ENCODE peak calls at places on chromosomes 13 and 19, in eight cellular contexts. I is heart right ventricle, P is esophagus squamous epithelium, O is right lobe of liver, Q is ascending aorta, B is astrocyte, M is fibroblast of lung, Y is upper lobe of right lung. C is an unnamed sample.

GRCh38 chr13:87792878-87793277 is 121.7 kb downstream of the SLITRK5 start:
- DNase-seq in I (no peak), P (no peak), O (no peak), Q (no peak), B (no peak), M (no peak), Y (no peak), C (no peak)

GRCh38 chr19:10706990-10707389 is 5.8 kb downstream of the QTRT1 start:
- DNase-seq in I (no peak), P (no peak), O (no peak), Q (no peak), B (no peak), M (no peak), Y (no peak), C (no peak)

GRCh38 chr13:23985846-23986245 is 88.5 kb upstream of the C1QTNF9B start:
- DNase-seq in I (no peak), P (no peak), O (no peak), Q (no peak), B (no peak), M (no peak), Y (no peak), C (no peak)

GRCh38 chr19:58217069-58217481 is 11.6 kb upstream of the ZNF544 start:
- DNase-seq in I (no peak), P (no peak), O (no peak), Q (no peak), B (no peak), M (no peak), Y (no peak), C (no peak)

GRCh38 chr13:113540523-113540922 is 44.0 kb upstream of the TFDP1 start:
- DNase-seq in I (no peak), P (no peak), O (no peak), Q (no peak), B (no peak), M (no peak), Y (no peak), C (no peak)

GRCh38 chr13:40992678-40993077 is 26.4 kb downstream of the ELF1 start:
- DNase-seq in I (no peak), P (no peak), O (no peak), Q (no peak), B (no peak), M (no peak), Y (no peak), C (no peak)

GRCh38 chr13:94121686-94122085 is 357.8 kb downstream of the DCT start:
- DNase-seq in I (no peak), P (no peak), O (no peak), Q (no peak), B (peak), M (peak), Y (no peak), C (no peak)

GRCh38 chr13:20141238-20142018 is 19.4 kb downstream of the GJA3 start:
- DNase-seq in I (peak), P (no peak), O (no peak), Q (no peak), B (no peak), M (no peak), Y (no peak), C (peak)

GRCh38 chr19:16232127-16232526 is 34.4 kb downstream of the AP1M1 start:
- DNase-seq in I (no peak), P (no peak), O (no peak), Q (no peak), B (no peak), M (no peak), Y (peak), C (no peak)

GRCh38 chr13:110713981-110714797 is 689 bp downstream of the ING1 start:
- DNase-seq in I (peak), P (no peak), O (peak), Q (no peak), B (no peak), M (peak), Y (peak), C (peak)
- H3K27ac ChIP-seq in I (peak), P (peak), O (peak), Q (peak), B (peak), M (peak), Y (peak), C (peak)

DNA sequence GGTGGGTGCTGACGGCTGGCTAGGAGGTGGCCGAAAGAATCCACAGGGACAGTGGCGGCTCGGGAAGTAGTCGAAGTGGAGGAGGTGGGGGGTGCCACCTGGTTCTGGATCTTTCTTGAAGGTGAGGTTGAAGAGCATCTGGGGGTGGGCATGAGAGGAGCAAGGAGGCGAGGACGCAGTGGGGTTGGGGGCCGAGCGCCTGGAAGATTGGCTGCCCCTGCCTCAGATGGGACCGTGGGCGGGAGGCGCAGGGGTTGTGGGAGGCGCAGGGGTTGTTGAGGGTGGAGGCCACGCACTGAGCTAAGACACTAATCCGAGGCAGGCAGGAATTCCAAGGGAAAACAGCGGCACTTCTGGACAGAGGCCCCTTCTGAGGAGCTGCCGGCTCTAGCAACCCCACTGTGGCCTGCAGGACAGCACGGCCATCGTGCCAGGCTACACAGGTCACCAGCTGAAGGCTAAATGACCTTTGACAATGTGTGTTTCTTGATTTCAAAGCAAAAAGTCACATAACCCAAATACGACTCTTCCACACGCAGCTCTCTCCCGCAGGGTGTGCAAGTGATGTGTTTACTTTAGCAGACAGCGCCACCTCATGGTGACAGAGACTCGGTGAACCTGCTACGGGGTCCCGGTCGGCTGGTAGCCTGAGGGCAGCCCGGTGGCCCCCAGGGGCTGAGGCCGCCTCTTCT is 44.1 kb upstream of the RANBP3 start:
- DNase-seq in I (peak), P (no peak), O (peak), Q (no peak), B (peak), M (peak), Y (peak), C (peak)
- H3K27ac ChIP-seq in I (no peak), P (peak), O (peak), Q (peak), B (no peak), M (no peak), Y (no peak), C (peak)

DNA sequence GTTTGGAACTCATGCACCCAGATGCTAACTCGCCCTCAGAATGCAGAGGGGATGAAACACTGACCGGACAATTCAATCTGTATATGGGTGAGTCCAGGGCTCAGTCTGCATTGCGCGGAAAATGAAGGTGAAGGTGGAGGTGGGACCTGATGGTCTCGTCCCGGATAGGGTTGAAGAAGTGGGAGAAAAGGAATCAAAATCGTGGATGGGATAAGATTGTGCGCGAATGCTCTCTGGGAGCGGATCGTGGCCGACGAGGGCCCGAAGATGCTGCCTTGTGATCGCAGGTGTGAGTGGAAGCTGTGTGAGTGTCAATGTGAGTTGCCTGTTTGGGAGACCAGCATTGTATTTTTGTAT is 594 bp upstream of the ZNF850 start:
- DNase-seq in I (no peak), P (no peak), O (no peak), Q (no peak), B (no peak), M (no peak), Y (no peak), C (no peak)
- H3K27ac ChIP-seq in I (peak), P (peak), O (no peak), Q (no peak), B (no peak), M (peak), Y (no peak), C (no peak)

GRCh38 chr19:38519168-38519567 is 85.7 kb downstream of the RYR1 start:
- DNase-seq in I (no peak), P (no peak), O (no peak), Q (no peak), B (no peak), M (no peak), Y (no peak), C (no peak)

GRCh38 chr19:38514812-38515633 is 81.5 kb downstream of the RYR1 start:
- DNase-seq in I (peak), P (no peak), O (peak), Q (no peak), B (peak), M (peak), Y (peak), C (no peak)

GRCh38 chr19:38517321-38517720 is 83.8 kb downstream of the RYR1 start:
- DNase-seq in I (no peak), P (no peak), O (no peak), Q (no peak), B (no peak), M (no peak), Y (no peak), C (no peak)

GRCh38 chr19:38515906-38516305 is 82.4 kb downstream of the RYR1 start:
- DNase-seq in I (no peak), P (no peak), O (no peak), Q (no peak), B (no peak), M (no peak), Y (no peak), C (no peak)

GRCh38 chr19:38516802-38517201 is 83.3 kb downstream of the RYR1 start:
- DNase-seq in I (no peak), P (no peak), O (no peak), Q (no peak), B (no peak), M (no peak), Y (no peak), C (no peak)
- H3K27ac ChIP-seq in I (no peak), P (no peak), O (no peak), Q (no peak), B (no peak), M (no peak), Y (no peak), C (no peak)

DNA sequence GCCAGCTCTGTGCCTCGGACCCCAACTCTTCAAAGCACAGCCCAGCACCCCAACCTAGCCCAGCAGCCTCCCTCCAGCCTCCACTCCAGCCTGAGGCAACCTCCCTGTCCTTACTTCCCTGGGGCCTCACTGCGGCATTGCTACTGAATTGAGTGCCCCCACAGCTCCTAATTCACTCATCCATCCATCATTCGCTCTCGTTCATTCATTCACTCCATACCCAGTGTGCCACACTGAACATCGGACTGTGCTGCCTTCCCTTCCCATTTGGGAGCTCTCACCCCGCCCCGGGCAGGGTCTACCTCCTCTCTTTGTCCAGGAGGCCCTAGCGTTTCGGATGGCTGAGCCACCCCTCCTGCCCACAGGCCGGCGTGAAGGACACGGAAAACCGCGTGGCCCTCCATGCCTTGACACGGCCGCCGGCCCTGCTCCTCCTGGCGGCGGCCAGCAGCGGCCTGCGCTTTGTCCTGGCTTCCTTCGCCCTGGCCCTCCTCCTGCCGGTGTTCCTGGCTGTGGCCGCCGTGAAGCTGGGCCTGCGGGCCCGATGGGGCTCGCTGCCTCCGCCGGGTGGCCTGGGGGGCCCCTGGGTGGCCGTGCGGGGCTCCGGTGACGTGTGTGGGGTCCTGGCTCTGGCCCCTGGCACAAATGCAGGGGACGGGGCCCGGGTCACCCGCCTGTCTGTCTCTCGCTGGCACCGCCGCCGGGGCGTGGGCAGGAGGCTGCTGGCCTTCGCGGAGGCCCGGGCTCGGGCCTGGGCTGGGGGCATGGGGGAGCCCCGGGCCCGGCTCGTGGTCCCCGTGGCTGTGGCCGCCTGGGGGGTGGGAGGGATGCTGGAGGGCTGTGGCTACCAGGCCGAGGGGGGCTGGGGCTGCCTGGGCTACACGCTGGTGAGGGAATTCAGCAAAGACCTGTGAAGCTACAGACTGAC is 1.3 kb downstream of the NAT14 start:
- DNase-seq in I (no peak), P (no peak), O (no peak), Q (no peak), B (no peak), M (no peak), Y (no peak), C (no peak)
- H3K27ac ChIP-seq in I (peak), P (peak), O (no peak), Q (peak), B (peak), M (peak), Y (peak), C (peak)

GRCh38 chr19:50833117-50833801 is at the start of gene KLK15:
- DNase-seq in I (no peak), P (no peak), O (no peak), Q (no peak), B (no peak), M (no peak), Y (no peak), C (no peak)
- H3K27ac ChIP-seq in I (no peak), P (no peak), O (no peak), Q (no peak), B (no peak), M (no peak), Y (no peak), C (no peak)

GRCh38 chr13:59672445-59672844 is 491.3 kb downstream of the DIAPH3 start:
- DNase-seq in I (no peak), P (no peak), O (no peak), Q (no peak), B (no peak), M (no peak), Y (no peak), C (no peak)
- H3K27ac ChIP-seq in I (peak), P (no peak), O (no peak), Q (no peak), B (no peak), M (no peak), Y (no peak), C (no peak)

DNA sequence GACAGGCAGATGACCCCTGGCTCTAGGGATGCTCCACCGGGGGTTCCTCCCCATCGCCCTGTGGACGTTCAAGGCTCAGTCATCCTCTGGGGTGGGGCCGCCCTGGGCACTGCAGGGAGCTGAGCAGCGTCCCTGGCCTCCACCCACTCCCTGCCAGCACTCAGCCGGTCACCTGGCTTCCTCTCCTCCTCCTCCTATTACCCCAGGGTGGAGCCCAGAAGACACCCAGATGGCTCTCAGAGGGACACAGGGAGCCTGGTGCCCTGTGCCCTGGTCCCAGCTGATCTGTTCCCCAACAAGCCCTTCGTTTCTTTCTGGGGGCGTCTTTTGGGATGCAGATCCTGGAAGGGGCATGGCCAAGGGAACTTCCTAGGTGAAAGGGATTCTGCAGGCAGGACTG is 3.7 kb upstream of the MKNK2 start:
- DNase-seq in I (no peak), P (no peak), O (no peak), Q (no peak), B (no peak), M (no peak), Y (no peak), C (peak)
- H3K27ac ChIP-seq in I (peak), P (peak), O (peak), Q (peak), B (no peak), M (no peak), Y (peak), C (no peak)

GRCh38 chr13:44156294-44156658 is 217.3 kb upstream of the SERP2 start:
- DNase-seq in I (no peak), P (no peak), O (no peak), Q (no peak), B (no peak), M (no peak), Y (no peak), C (no peak)
- H3K27ac ChIP-seq in I (peak), P (peak), O (no peak), Q (peak), B (no peak), M (no peak), Y (peak), C (no peak)

C was measured in suprapubic skin.